ENCODE peak calls at places on chromosomes 11 and 22, in seven cellular contexts. A is activated T-cell treated with anti-CD3 and anti-CD28 coated beads for 48 hours; W is right lobe of liver; J is OCI-LY7; F is NCI-H2107; T is breast epithelium; B is stimulated activated CD4-positive, alpha-beta T cell treated with anti-CD3 and anti-CD28 coated beads, Interleukin-2, amount 100 ng/mL, for 48 hours. X is an unnamed sample.
A peak's percentile ranks its signal among the peaks of the same experiment; 100 is the strongest.

GRCh38 chr11:9524001-9524400 is 49.5 kb upstream of the WEE1 start:
- DNase-seq in T (no peak), F (no peak), B (no peak), J (no peak), A (no peak), W (no peak), X (no peak)

GRCh38 chr11:69008774-69009440 is 4.1 kb downstream of the MRGPRF start:
- DNase-seq in B (no peak), T (no peak), F (no peak), W (peak; percentile 80), J (no peak), A (no peak), X (no peak)

GRCh38 chr11:10602945-10603344 is 34.5 kb upstream of the LYVE1 start:
- DNase-seq in F (no peak), B (no peak), J (no peak), A (no peak), W (no peak), T (no peak), X (no peak)

GRCh38 chr22:44547371-44547770 is 49.3 kb upstream of the RTL6 start:
- DNase-seq in T (no peak), W (no peak), J (no peak), F (no peak), A (no peak), B (no peak), X (no peak)

GRCh38 chr11:17153759-17154158 is 54.0 kb downstream of the PIK3C2A start:
- DNase-seq in A (no peak), F (no peak), B (no peak), W (no peak), T (no peak), J (no peak), X (no peak)

GRCh38 chr22:20002098-20002497 is 14.5 kb downstream of the ARVCF start:
- DNase-seq in J (no peak), F (no peak), A (no peak), B (no peak), T (no peak), W (peak; percentile 17), X (no peak)

GRCh38 chr11:33110083-33110482 is 51.2 kb downstream of the CSTF3 start:
- DNase-seq in T (no peak), A (no peak), B (no peak), F (no peak), W (no peak), J (no peak), X (no peak)

GRCh38 chr11:10413268-10413667 is 41.8 kb upstream of the AMPD3 start:
- DNase-seq in F (no peak), A (no peak), T (no peak), W (no peak), J (peak; percentile 69), B (peak; percentile 19), X (no peak)

GRCh38 chr22:24096401-24097115 is 84.7 kb upstream of the SUSD2 start:
- DNase-seq in T (no peak), F (no peak), A (no peak), J (no peak), W (peak; percentile 32), B (no peak), X (no peak)

GRCh38 chr11:106961048-106961447 is 57.2 kb downstream of the GUCY1A2 start:
- DNase-seq in J (no peak), W (no peak), A (no peak), F (no peak), T (no peak), B (no peak), X (no peak)

GRCh38 chr11:82889133-82890001 is 10.9 kb downstream of the PRCP start:
- DNase-seq in T (no peak), F (no peak), J (peak; percentile 37), W (no peak), A (no peak), B (no peak), X (no peak)

GRCh38 chr22:41912338-41913039 is 2.4 kb downstream of the SHISA8 start:
- DNase-seq in B (no peak), F (no peak), A (no peak), J (no peak), W (no peak), T (no peak), X (no peak)

X was measured in stimulated activated effector memory CD8-positive, alpha-beta T cell treated with anti-CD3 and anti-CD28 coated beads, Interleukin-12 subunit alpha, Interleukin-12 subunit beta, amount 100 ng/mL, for 72 hours.